ENCODE peak calls at places on chromosomes 3 and 15, in four cellular contexts. P, O, B and S are unnamed samples.

GRCh38 chr15:50109086-50109987 is 9.7 kb downstream of the ATP8B4 start:
- DNase-seq in B (no peak), P (no peak), O (no peak), S (no peak)

GRCh38 chr15:84638103-84638502 is 16.0 kb downstream of the WDR73 start:
- DNase-seq in O (no peak), B (no peak), P (no peak), S (no peak)

GRCh38 chr3:42822828-42823227 is 13.6 kb downstream of the ACKR2 start:
- DNase-seq in O (no peak), P (no peak), B (no peak), S (no peak)

GRCh38 chr3:196050597-196050996 is 31.3 kb downstream of the TFRC start:
- DNase-seq in P (no peak), B (no peak), O (no peak), S (no peak)

GRCh38 chr15:74710349-74711094 is 14.7 kb upstream of the EDC3 start:
- DNase-seq in P (no peak), O (no peak), B (no peak), S (no peak)

GRCh38 chr15:94324117-94324826 is 92.9 kb downstream of the MCTP2 start:
- DNase-seq in P (no peak), B (no peak), O (peak; percentile 21), S (peak; percentile 19)

GRCh38 chr3:172608575-172608974 is 85.3 kb upstream of the TNFSF10 start:
- DNase-seq in P (no peak), O (no peak), B (no peak), S (no peak)

GRCh38 chr3:123632161-123632655 is 47.4 kb upstream of the HACD2 start:
- DNase-seq in B (no peak), P (no peak), O (no peak), S (no peak)

GRCh38 chr3:38565339-38566214 is 69.4 kb downstream of the EXOG start:
- DNase-seq in P (no peak), B (no peak), O (no peak), S (no peak)

GRCh38 chr3:169953462-169954141 is 13.0 kb upstream of the SEC62 start:
- DNase-seq in O (no peak), P (no peak), B (no peak), S (no peak)

GRCh38 chr3:149356044-149356592 is 21.3 kb downstream of the TM4SF1 start:
- DNase-seq in P (no peak), B (no peak), O (no peak), S (no peak)

GRCh38 chr3:14511971-14512943 is 27.9 kb downstream of the GRIP2 start:
- DNase-seq in B (no peak), P (no peak), O (no peak), S (no peak)

GRCh38 chr3:105062853-105063252 is 303.9 kb upstream of the ALCAM start:
- DNase-seq in B (no peak), P (no peak), O (no peak), S (no peak)

GRCh38 chr15:77589839-77590238 is 42.9 kb downstream of the LINGO1 start:
- DNase-seq in B (no peak), O (no peak), P (peak; percentile 42), S (no peak)

GRCh38 chr3:5465183-5465582 is 277.7 kb downstream of the EDEM1 start:
- DNase-seq in P (no peak), B (no peak), O (no peak), S (no peak)

GRCh38 chr15:48389701-48390143 is 58.5 kb downstream of the DUT start:
- DNase-seq in B (no peak), O (no peak), P (no peak), S (no peak)

GRCh38 chr15:50506121-50506520 is 40.3 kb downstream of the USP50 start:
- DNase-seq in P (no peak), B (no peak), O (no peak), S (no peak)

GRCh38 chr3:48708481-48708889 is 8.5 kb downstream of the IP6K2 start:
- DNase-seq in P (no peak), O (no peak), B (no peak), S (no peak)

GRCh38 chr15:35740761-35741160 is 194.8 kb upstream of the DPH6 start:
- DNase-seq in O (no peak), B (no peak), P (no peak), S (no peak)

GRCh38 chr3:157336252-157337009 is 100.2 kb upstream of the PTX3 start:
- DNase-seq in P (no peak), B (no peak), O (no peak), S (no peak)

GRCh38 chr15:75171408-75171807 is 30.3 kb upstream of the C15orf39 start:
- DNase-seq in P (no peak), O (no peak), B (no peak), S (no peak)

GRCh38 chr3:17235311-17235710 is 350.6 kb downstream of the PLCL2 start:
- DNase-seq in B (no peak), P (no peak), O (no peak), S (no peak)

GRCh38 chr3:142165194-142165593 is 15.8 kb upstream of the TFDP2 start:
- DNase-seq in P (no peak), B (no peak), O (no peak), S (no peak)

GRCh38 chr3:127699098-127699945 is 26.6 kb downstream of the ABTB1 start:
- DNase-seq in O (no peak), P (no peak), B (no peak), S (no peak)

GRCh38 chr3:175941352-175941751 is 1082.2 kb downstream of the NAALADL2 start:
- DNase-seq in O (no peak), B (no peak), P (no peak), S (no peak)

GRCh38 chr3:54827766-54828165 is 100.1 kb downstream of the LRTM1 start:
- DNase-seq in B (no peak), P (no peak), O (no peak), S (no peak)

GRCh38 chr3:133592843-133593242 is 19.4 kb downstream of the CDV3 start:
- DNase-seq in P (no peak), O (no peak), B (no peak), S (no peak)

GRCh38 chr15:73732911-73733310 is 20.2 kb downstream of the INSYN1 start:
- DNase-seq in P (no peak), O (no peak), B (no peak), S (no peak)

GRCh38 chr3:122111974-122112373 is 56.8 kb downstream of the CD86 start:
- DNase-seq in P (no peak), B (no peak), O (no peak), S (no peak)

GRCh38 chr3:23865595-23866396 is 51.0 kb downstream of the NKIRAS1 start:
- DNase-seq in P (no peak), B (no peak), O (no peak), S (no peak)

GRCh38 chr15:38587214-38587613 is 22.6 kb upstream of the RASGRP1 start:
- DNase-seq in B (no peak), O (no peak), P (no peak), S (no peak)

DNA sequence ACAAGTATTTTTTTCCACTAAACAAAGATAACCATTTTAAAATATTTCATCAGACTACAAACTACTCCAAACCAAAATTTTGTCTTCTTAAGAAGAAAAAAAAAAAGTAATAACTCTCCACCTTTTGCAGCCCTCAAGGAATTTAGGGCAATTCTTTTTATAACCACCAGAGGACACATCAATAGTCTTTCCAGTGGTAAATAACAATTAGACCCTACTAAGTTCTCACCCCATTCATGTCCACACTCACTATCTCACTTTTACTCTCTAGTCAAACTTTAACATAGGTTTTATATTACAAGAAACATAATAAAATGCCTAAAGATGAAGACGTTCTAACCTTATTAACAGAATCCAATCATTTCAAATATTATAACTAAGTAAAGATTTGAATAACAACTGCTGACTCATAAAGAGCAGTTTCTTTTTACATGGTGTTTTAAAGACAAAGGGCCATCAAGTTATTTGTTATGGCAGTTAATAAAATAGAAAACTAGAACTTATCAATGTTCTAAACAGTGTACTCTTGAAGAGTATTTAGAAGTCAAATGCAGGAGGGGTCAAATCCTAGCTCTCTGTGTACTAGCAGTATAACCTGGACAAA is 33.0 kb downstream of the CCDC39 start:
- DNase-seq in B (no peak), P (no peak), O (no peak), S (no peak)
- TF ChIP-seq CTCF in B (no peak), P (no peak), O (no peak), S (no peak)

DNA sequence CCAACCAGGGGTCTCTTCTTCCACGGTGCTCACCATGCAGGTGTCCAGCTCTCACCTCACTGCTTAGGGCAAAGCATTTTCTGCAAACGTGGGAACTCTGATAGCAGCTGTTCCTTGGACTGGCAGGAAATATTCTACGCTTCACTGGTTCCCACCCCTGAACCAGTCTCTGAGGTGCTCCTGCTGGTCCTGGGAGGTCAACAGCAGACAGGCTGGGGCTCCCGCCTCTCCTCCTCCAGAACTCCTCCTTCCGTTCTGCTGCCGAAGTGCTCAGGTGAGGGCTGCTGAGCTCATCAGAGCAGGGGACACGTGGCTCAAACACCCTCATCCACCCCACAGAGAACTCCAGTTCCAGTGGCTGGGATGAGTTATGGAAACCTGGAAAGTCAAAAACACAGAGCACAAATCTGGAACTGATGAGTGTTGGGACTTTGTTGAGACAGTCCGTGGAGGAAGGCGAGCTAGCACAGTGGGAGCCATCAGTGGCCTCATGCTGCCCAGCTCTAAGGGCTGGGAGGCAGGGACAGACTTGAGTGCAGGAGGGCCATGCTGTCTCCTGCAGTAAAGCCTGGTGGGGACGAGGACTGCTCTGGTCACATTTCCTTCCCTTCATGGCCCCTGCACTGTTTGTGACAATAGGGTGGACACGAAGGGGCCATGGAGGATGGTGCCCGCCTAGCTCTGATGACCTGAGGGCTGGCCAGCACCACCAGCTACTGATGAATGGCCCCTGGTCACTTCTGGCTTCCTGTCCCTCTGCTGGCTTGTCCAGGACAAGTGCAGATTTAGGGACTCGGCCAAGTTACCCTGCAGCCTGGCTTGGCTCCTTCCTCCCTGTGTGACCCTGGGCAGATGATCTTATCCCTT is 137.8 kb downstream of the KLF13 start:
- DNase-seq in O (no peak), P (no peak), B (no peak), S (no peak)
- H3K27ac ChIP-seq in O (no peak overlapping the region), P (no peak overlapping the region), B (no peak overlapping the region), S (no peak overlapping the region)

DNA sequence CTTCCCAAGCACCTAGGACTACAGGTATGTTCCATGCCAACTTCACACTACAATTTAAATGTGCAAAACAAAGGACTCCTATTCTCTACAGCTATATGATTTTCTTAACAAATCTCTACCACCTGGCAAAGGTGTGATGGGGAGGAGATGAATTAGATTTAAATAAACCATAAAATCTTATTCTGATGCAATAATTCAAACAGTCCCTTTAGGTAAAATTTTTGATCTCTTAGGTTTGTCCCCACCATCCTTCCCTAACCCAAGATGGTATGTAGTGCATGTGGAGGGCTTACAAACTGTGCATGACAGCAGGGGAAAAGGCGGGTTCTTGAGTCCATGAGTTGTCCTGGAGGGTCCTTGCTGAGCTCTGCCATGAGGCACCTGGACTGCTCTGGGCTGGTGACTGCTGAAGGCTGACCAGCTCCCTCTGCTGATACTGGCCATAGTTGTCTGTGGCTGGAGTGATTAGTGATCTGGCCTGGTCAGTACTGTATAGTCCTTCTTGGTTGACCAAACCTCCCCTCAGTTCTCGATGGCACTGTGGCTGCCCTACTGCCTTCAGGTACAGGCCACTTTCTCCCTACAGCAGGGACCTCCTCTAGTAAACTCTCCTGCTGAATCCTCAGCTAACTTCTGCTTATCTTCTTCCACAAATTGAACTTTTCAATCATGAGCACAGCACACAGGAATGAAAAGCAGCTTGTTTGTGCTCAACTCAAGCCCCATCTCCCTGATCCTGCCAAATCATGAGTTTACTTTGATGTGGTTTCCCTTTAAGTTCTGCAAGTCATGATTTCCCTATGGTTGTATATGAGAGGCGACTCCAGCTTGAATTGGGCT is 30.1 kb downstream of the CFAP161 start:
- DNase-seq in B (no peak), O (no peak), P (no peak), S (no peak)
- TF ChIP-seq CTCF in B (no peak), O (no peak), P (no peak), S (no peak)

DNA sequence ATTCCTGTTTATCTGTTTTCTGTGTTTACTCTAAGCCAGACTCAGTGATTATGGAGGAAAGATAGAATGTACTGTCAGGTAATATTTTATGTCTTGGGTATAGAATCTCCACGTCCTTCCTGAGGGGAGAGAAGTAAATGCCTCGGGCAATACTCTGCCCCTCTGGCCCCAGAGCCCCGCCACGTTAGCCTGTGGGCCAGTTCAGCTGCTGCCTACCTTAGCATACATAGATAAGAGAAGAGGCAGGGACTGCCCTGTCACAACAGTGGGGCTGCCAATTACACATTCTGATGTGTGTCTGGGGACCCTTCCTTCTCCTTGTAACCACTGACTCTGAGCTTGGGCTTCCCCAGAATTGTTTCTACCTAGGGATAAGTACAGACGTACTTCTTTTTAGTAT is 347.7 kb upstream of the ATP11B start:
- DNase-seq in P (no peak), O (no peak), B (no peak), S (no peak)
- H3K27ac ChIP-seq in P (no peak overlapping the region), O (no peak overlapping the region), B (no peak overlapping the region), S (no peak overlapping the region)